ENCODE peak calls at places on chromosomes 4 and X, in four cellular contexts. I, L, T and U are unnamed samples.

GRCh38 chr4:98619197-98619596 is 39.2 kb downstream of the TSPAN5 start:
- DNase-seq in I (no peak), L (no peak), T (no peak), U (no peak)

GRCh38 chr4:22515888-22516541 is at the start of gene ADGRA3:
- DNase-seq in I (peak; percentile 56), L (no peak), T (peak; percentile 94), U (no peak)

GRCh38 chrX:37367946-37368345 is 18.8 kb downstream of the PRRG1 start:
- DNase-seq in I (no peak), L (no peak), T (no peak), U (no peak)

GRCh38 chr4:6641164-6641970 is 882 bp downstream of the MRFAP1 start:
- DNase-seq in I (no peak), L (no peak), T (peak; percentile 67), U (no peak)

GRCh38 chrX:152844256-152844655 is 13.4 kb downstream of the NSDHL start:
- DNase-seq in I (no peak), L (no peak), T (no peak), U (no peak)

GRCh38 chr4:40238700-40239548 is 42.1 kb downstream of the RHOH start:
- DNase-seq in I (no peak), L (no peak), T (no peak), U (no peak)

GRCh38 chr4:80228460-80228859 is 31.2 kb downstream of the PRDM8 start:
- DNase-seq in I (no peak), L (no peak), T (no peak), U (no peak)

GRCh38 chrX:131366387-131366786 is 77.3 kb upstream of the IGSF1 start:
- DNase-seq in I (peak; percentile 27), L (no peak), T (no peak), U (no peak)

GRCh38 chrX:46326161-46326560 is 219.1 kb downstream of the ZNF674 start:
- DNase-seq in I (no peak), L (no peak), T (no peak), U (no peak)

GRCh38 chr4:117429506-117429905 is 344.1 kb upstream of the TRAM1L1 start:
- DNase-seq in I (no peak), L (no peak), T (no peak), U (no peak)

GRCh38 chrX:153626025-153626633 is 20.9 kb upstream of the DUSP9 start:
- DNase-seq in I (no peak), L (no peak), T (no peak), U (no peak)

GRCh38 chr4:111601671-111602070 is 543.6 kb upstream of the FAM241A start:
- DNase-seq in I (no peak), L (no peak), T (no peak), U (no peak)

GRCh38 chr4:61909031-61909430 is 708.9 kb downstream of the ADGRL3 start:
- DNase-seq in I (no peak), L (no peak), T (no peak), U (no peak)

GRCh38 chrX:137166591-137166990 is 132.8 kb upstream of the GPR101 start:
- DNase-seq in I (no peak), L (no peak), T (peak; percentile 8), U (peak; percentile 2)

GRCh38 chr4:41665808-41666207 is 82.7 kb downstream of the PHOX2B start:
- DNase-seq in I (no peak), L (no peak), T (no peak), U (no peak)

GRCh38 chr4:165631912-165632311 is 241.1 kb upstream of the TLL1 start:
- DNase-seq in I (no peak), L (no peak), T (no peak), U (no peak)

GRCh38 chr4:93710101-93710846 is 118.3 kb upstream of the ATOH1 start:
- DNase-seq in I (peak; percentile 20), L (peak; percentile 4), T (peak; percentile 10), U (no peak)

GRCh38 chr4:153809307-153809706 is 20.4 kb upstream of the SFRP2 start:
- DNase-seq in I (no peak), L (peak; percentile 17), T (no peak), U (no peak)
- TF ChIP-seq TCF12 in I (no peak), L (no peak), T (no peak), U (no peak)

GRCh38 chr4:26001413-26001812 is 87.4 kb downstream of the SMIM20 start:
- DNase-seq in I (no peak), L (no peak), T (no peak), U (no peak)

GRCh38 chr4:26003072-26003471 is 89.1 kb downstream of the SMIM20 start:
- DNase-seq in I (no peak), L (no peak), T (no peak), U (no peak)

GRCh38 chr4:26001816-26002215 is 87.8 kb downstream of the SMIM20 start:
- DNase-seq in I (no peak), L (no peak), T (no peak), U (no peak)

GRCh38 chr4:26004290-26004689 is 90.3 kb downstream of the SMIM20 start:
- DNase-seq in I (no peak), L (no peak), T (no peak), U (no peak)

GRCh38 chr4:26000274-26000950 is 86.4 kb downstream of the SMIM20 start:
- DNase-seq in I (no peak), L (no peak), T (no peak), U (no peak)
- TF ChIP-seq TCF12 in I (no peak), L (no peak), T (no peak), U (no peak)

DNA sequence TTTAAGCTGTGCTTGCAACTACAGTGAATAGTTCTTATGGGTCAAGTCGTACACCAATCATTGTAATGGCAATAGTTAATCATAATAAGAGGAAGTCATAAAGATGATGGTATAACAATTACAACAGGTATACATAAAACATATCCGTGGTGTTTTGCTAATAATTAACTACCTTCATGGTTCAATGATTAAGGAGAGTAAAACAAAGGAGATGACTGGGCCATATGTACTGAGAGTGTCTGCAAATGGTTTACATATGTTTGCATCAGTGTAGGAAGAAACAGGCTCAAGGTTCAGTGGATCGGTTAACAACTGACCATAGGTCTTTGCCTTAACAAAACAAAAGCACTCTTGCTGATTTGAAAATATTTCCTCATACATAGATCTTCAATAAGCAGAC is 253.0 kb downstream of the COX7B2 start:
- DNase-seq in I (no peak), L (no peak), T (no peak), U (no peak)
- TF ChIP-seq TCF12 in I (no peak), L (no peak), T (no peak), U (no peak)

GRCh38 chr4:181018998-181019397 is 1224.2 kb upstream of the TENM3 start:
- DNase-seq in I (no peak), L (no peak), T (no peak), U (no peak)

GRCh38 chr4:181018472-181018871 is 1224.7 kb upstream of the TENM3 start:
- DNase-seq in I (no peak), L (no peak), T (no peak), U (no peak)

GRCh38 chr4:181017038-181017437 is 1226.2 kb upstream of the TENM3 start:
- DNase-seq in I (no peak), L (no peak), T (no peak), U (no peak)
- TF ChIP-seq TCF12 in I (no peak), L (no peak), T (no peak), U (no peak)

GRCh38 chr4:476501-476900 is 22.5 kb downstream of the ZNF721 start:
- DNase-seq in I (no peak), L (no peak), T (no peak), U (no peak)
- TF ChIP-seq TCF12 in I (no peak), L (no peak), T (no peak), U (no peak)

GRCh38 chr4:47615385-47615784 is 130.3 kb downstream of the ATP10D start:
- DNase-seq in I (no peak), L (no peak), T (no peak), U (no peak)
- TF ChIP-seq TCF12 in I (no peak), L (no peak), T (no peak), U (no peak)

GRCh38 chrX:76148011-76148665 is 24.7 kb upstream of the PBDC1 start:
- DNase-seq in I (peak; percentile 1), L (peak; percentile 20), T (no peak), U (no peak)

GRCh38 chrX:76153221-76153620 is 19.6 kb upstream of the PBDC1 start:
- DNase-seq in I (no peak), L (no peak), T (no peak), U (no peak)

DNA sequence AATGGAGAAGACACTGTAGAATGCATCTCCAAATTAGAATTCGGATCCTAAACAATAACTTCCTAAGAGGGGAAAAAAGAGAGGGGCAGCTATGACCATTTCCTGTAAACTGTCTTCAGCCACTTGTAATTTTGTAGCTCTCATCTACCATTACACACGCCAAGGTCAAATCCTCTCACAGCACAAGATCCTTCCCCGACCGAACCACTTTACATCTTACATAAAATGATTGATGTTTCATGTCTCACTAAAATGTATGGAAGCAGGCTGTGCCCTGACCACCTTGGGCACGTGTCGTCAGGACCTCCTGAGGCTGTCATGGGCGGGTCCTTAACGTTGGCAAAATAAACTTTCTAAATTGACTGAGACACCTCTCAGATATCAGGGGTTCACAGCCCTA is 24.1 kb upstream of the PBDC1 start:
- DNase-seq in I (peak; percentile 17), L (peak; percentile 45), T (no peak), U (no peak)
- TF ChIP-seq TCF12 in I (no peak), L (no peak), T (no peak), U (no peak)

GRCh38 chr4:186554890-186555827 is at the start of gene MTNR1A:
- DNase-seq in I (no peak), L (no peak), T (peak; percentile 48), U (peak; percentile 83)
- TF ChIP-seq TCF12 in I (no peak), L (no peak), T (no peak), U (no peak)

GRCh38 chrX:100647739-100648138 is 3.7 kb downstream of the SRPX2 start:
- DNase-seq in I (peak; percentile 60), L (no peak), T (no peak), U (no peak)

GRCh38 chrX:100647095-100647494 is 3.1 kb downstream of the SRPX2 start:
- DNase-seq in I (no peak), L (no peak), T (no peak), U (no peak)

GRCh38 chrX:100643212-100643611 is 787 bp upstream of the SRPX2 start:
- DNase-seq in I (no peak), L (no peak), T (no peak), U (no peak)

GRCh38 chrX:100643943-100644587 is at the start of gene SRPX2:
- DNase-seq in I (no peak), L (no peak), T (no peak), U (no peak)

DNA sequence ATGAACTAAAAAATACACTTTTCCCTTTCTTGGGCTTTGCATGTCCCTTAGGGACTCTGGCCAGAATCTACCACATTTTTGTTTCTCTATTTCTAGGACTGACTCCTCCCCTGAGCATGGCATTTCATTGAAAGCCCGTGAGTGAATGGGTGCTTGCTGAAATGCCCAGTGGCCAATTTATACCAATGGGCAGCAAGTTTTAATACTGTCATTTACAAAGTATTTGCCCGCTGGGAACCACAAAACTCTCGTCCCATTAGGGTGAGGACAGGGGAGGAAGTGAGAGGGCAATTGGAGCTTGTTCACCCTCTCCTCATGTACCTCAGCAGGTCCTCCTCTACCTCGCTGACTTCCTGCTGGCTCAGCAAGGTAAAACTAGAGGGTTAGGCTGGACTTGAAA is 1.1 kb downstream of the SRPX2 start:
- DNase-seq in I (no peak), L (no peak), T (no peak), U (no peak)
- TF ChIP-seq TCF12 in I (no peak), L (no peak), T (no peak), U (no peak)